ENCODE peak calls at places on chromosomes 2 and 18, in ten cellular contexts. R is activated T-helper 9 cell treated with anti-CD3 and anti-CD28 coated beads, Interleukin-2, amount 50 U/mL, for 16 hours; B is ecto neural progenitor cell; J is NCI-H345; M is activated gamma-delta T cell treated with Interleukin-2 at 50 U/mL for 16 hours; F is EH; C is WTC11; V is fibroblast of lung; E is substantia nigra; T is PC-3. G is an unnamed sample.

GRCh38 chr2:24818721-24819167 is 25.5 kb downstream of the CENPO start:
- DNase-seq in B (no peak), R (no peak), F (peak; percentile 30), T (no peak), M (no peak), V (peak; percentile 31), C (no peak), E (no peak), J (no peak), G (peak; percentile 35)

GRCh38 chr2:156562136-156562535 is 126.0 kb downstream of the GPD2 start:
- DNase-seq in T (no peak), F (no peak), V (no peak), J (peak; percentile 69), E (no peak), B (no peak), M (no peak), R (no peak), C (no peak), G (no peak)

GRCh38 chr18:13051950-13052349 is 60.8 kb downstream of the CEP192 start:
- DNase-seq in C (no peak), V (no peak), F (no peak), T (peak; percentile 18), E (no peak), R (no peak), M (no peak), J (no peak), B (no peak), G (no peak)

GRCh38 chr2:58553937-58554336 is 312.8 kb upstream of the FANCL start:
- DNase-seq in M (no peak), F (peak; percentile 3), C (peak; percentile 47), V (peak; percentile 9), R (no peak), J (no peak), B (no peak), T (peak; percentile 51), E (peak; percentile 29), G (no peak)

GRCh38 chr2:38602136-38602731 is 494 bp downstream of the HNRNPLL start:
- DNase-seq in V (no peak), C (peak; percentile 46), T (peak; percentile 19), J (peak; percentile 37), M (peak; percentile 33), R (peak; percentile 31), B (peak; percentile 75), E (peak; percentile 41), F (no peak), G (peak; percentile 44)

GRCh38 chr2:154697422-154698237 is 865 bp upstream of the KCNJ3 start:
- DNase-seq in J (peak; percentile 66), B (peak; percentile 80), M (no peak), V (peak; percentile 0), E (no peak), C (peak; percentile 55), T (no peak), R (no peak), F (peak; percentile 3), G (no peak)

GRCh38 chr2:44949329-44950151 is 8.0 kb downstream of the SIX3 start:
- DNase-seq in C (peak; percentile 78), V (peak; percentile 51), E (no peak), B (peak; percentile 90), J (no peak), M (no peak), R (no peak), T (no peak), F (peak; percentile 25), G (peak; percentile 79)

GRCh38 chr2:23708771-23709170 is 218.2 kb downstream of the ATAD2B start:
- DNase-seq in J (peak; percentile 51), M (no peak), B (no peak), T (no peak), E (no peak), R (no peak), C (no peak), V (no peak), F (no peak), G (no peak)

GRCh38 chr2:208000701-208001395 is 24.5 kb downstream of the PLEKHM3 start:
- DNase-seq in R (no peak), F (peak; percentile 63), V (no peak), B (no peak), M (no peak), C (no peak), T (peak; percentile 13), J (no peak), E (no peak), G (no peak)

GRCh38 chr2:85523062-85523905 is 15.7 kb upstream of the MAT2A start:
- DNase-seq in R (no peak), C (no peak), F (no peak), T (no peak), B (no peak), J (no peak), V (no peak), M (no peak), E (no peak), G (no peak)

GRCh38 chr18:76619342-76620315 is 124.6 kb upstream of the ZNF516 start:
- DNase-seq in M (no peak), B (peak; percentile 84), R (no peak), T (no peak), J (no peak), F (peak; percentile 66), C (peak; percentile 65), V (peak; percentile 76), E (peak; percentile 41), G (no peak)

GRCh38 chr2:224772494-224772893 is 56.3 kb upstream of the CCDC195 start:
- DNase-seq in J (peak; percentile 47), M (no peak), V (no peak), F (no peak), E (no peak), R (no peak), B (no peak), T (no peak), C (no peak), G (no peak)

GRCh38 chr2:127422631-127423475 is 4.6 kb downstream of the PROC start:
- DNase-seq in R (no peak), B (peak; percentile 66), J (peak; percentile 63), M (no peak), F (no peak), C (peak; percentile 61), E (no peak), T (no peak), V (no peak), G (no peak)

GRCh38 chr2:133887676-133888040 is 319.4 kb upstream of the NCKAP5 start:
- DNase-seq in R (no peak), V (no peak), F (no peak), J (no peak), B (no peak), T (peak; percentile 35), M (no peak), E (no peak), C (no peak), G (no peak)

GRCh38 chr18:24814521-24814920 is 354.1 kb downstream of the HRH4 start:
- DNase-seq in V (no peak), T (no peak), E (no peak), R (no peak), M (no peak), C (no peak), B (no peak), F (no peak), J (no peak), G (no peak)

GRCh38 chr2:111534816-111535803 is 348.9 kb downstream of the ANAPC1 start:
- DNase-seq in R (no peak), M (no peak), B (no peak), C (no peak), F (peak; percentile 74), T (peak; percentile 56), E (peak; percentile 5), J (no peak), V (peak; percentile 63), G (peak; percentile 22)

G was measured in head of caudate nucleus.